ENCODE peak calls at places on chromosomes 7 and 10, in four cellular contexts. One of them, this sample, is unnamed.

GRCh38 chr10:101611506-101611905 is 23.4 kb downstream of the DPCD start:
- DNase-seq in mucosa of descending colon: no peak
- DNase-seq in cardiac muscle cell: no peak
- DNase-seq in GM12865: peak; percentile 14
- DNase-seq in this sample: no peak

GRCh38 chr10:72044417-72045041 is 43.8 kb downstream of the SPOCK2 start:
- DNase-seq in mucosa of descending colon: no peak
- DNase-seq in cardiac muscle cell: no peak
- DNase-seq in GM12865: no peak
- DNase-seq in this sample: peak; percentile 49

GRCh38 chr10:99426689-99427088 is 3.7 kb downstream of the GOT1 start:
- DNase-seq in mucosa of descending colon: no peak
- DNase-seq in cardiac muscle cell: no peak
- DNase-seq in GM12865: no peak
- DNase-seq in this sample: no peak

GRCh38 chr10:113322843-113323242 is 230.0 kb upstream of the HABP2 start:
- DNase-seq in mucosa of descending colon: no peak
- DNase-seq in cardiac muscle cell: no peak
- DNase-seq in GM12865: no peak
- DNase-seq in this sample: no peak

GRCh38 chr10:34504534-34504933 is 310.6 kb downstream of the PARD3 start:
- DNase-seq in mucosa of descending colon: no peak
- DNase-seq in cardiac muscle cell: peak; percentile 44
- DNase-seq in GM12865: no peak
- DNase-seq in this sample: no peak

GRCh38 chr7:102933763-102934162 is 21.0 kb downstream of the LRRC17 start:
- DNase-seq in mucosa of descending colon: peak; percentile 65
- DNase-seq in cardiac muscle cell: no peak
- DNase-seq in GM12865: no peak
- DNase-seq in this sample: peak; percentile 15

GRCh38 chr10:15585303-15585715 is 134.4 kb downstream of the ITGA8 start:
- DNase-seq in mucosa of descending colon: peak; percentile 52
- DNase-seq in cardiac muscle cell: peak; percentile 67
- DNase-seq in GM12865: peak; percentile 60
- DNase-seq in this sample: peak; percentile 18

GRCh38 chr7:22730921-22731654 is 4.1 kb downstream of the IL6 start:
- DNase-seq in mucosa of descending colon: no peak
- DNase-seq in cardiac muscle cell: no peak
- DNase-seq in GM12865: no peak
- DNase-seq in this sample: no peak

GRCh38 chr7:111108526-111108925 is 17.6 kb downstream of the LRRN3 start:
- DNase-seq in mucosa of descending colon: no peak
- DNase-seq in cardiac muscle cell: no peak
- DNase-seq in GM12865: no peak
- DNase-seq in this sample: no peak

GRCh38 chr10:21285207-21285606 is 240.3 kb downstream of the SKIDA1 start:
- DNase-seq in mucosa of descending colon: no peak
- DNase-seq in cardiac muscle cell: no peak
- DNase-seq in GM12865: no peak
- DNase-seq in this sample: no peak

GRCh38 chr10:110239892-110240291 is 32.5 kb downstream of the MXI1 start:
- DNase-seq in mucosa of descending colon: no peak
- DNase-seq in cardiac muscle cell: no peak
- DNase-seq in GM12865: no peak
- DNase-seq in this sample: no peak

GRCh38 chr7:29285451-29285807 is 90.9 kb downstream of the CHN2 start:
- DNase-seq in mucosa of descending colon: no peak
- DNase-seq in cardiac muscle cell: no peak
- DNase-seq in GM12865: peak; percentile 72
- DNase-seq in this sample: no peak

GRCh38 chr7:30752979-30753378 is 1.0 kb downstream of the INMT start:
- DNase-seq in mucosa of descending colon: peak; percentile 72
- DNase-seq in cardiac muscle cell: no peak
- DNase-seq in GM12865: no peak
- DNase-seq in this sample: peak; percentile 50

GRCh38 chr10:114477285-114477684 is 73.0 kb upstream of the AFAP1L2 start:
- DNase-seq in mucosa of descending colon: no peak
- DNase-seq in cardiac muscle cell: no peak
- DNase-seq in GM12865: no peak
- DNase-seq in this sample: peak; percentile 59

GRCh38 chr10:88227342-88228018 is 355.6 kb downstream of the RNLS start:
- DNase-seq in mucosa of descending colon: no peak
- DNase-seq in cardiac muscle cell: peak; percentile 17
- DNase-seq in GM12865: no peak
- DNase-seq in this sample: peak; percentile 13

GRCh38 chr10:95998274-95998673 is 45.1 kb upstream of the CCNJ start:
- DNase-seq in mucosa of descending colon: no peak
- DNase-seq in cardiac muscle cell: no peak
- DNase-seq in GM12865: no peak
- DNase-seq in this sample: no peak

GRCh38 chr7:1669954-1670893 is at the start of gene ELFN1:
- DNase-seq in mucosa of descending colon: no peak
- DNase-seq in cardiac muscle cell: peak; percentile 91
- DNase-seq in GM12865: no peak
- DNase-seq in this sample: no peak

GRCh38 chr7:1807821-1808600 is 137.9 kb downstream of the ELFN1 start:
- DNase-seq in mucosa of descending colon: no peak
- DNase-seq in cardiac muscle cell: no peak
- DNase-seq in GM12865: no peak
- DNase-seq in this sample: no peak

GRCh38 chr10:3425261-3425660 is 252.7 kb upstream of the PITRM1 start:
- DNase-seq in mucosa of descending colon: no peak
- DNase-seq in cardiac muscle cell: no peak
- DNase-seq in GM12865: no peak
- DNase-seq in this sample: no peak

GRCh38 chr7:127708201-127708600 is 56.2 kb downstream of the SND1 start:
- DNase-seq in mucosa of descending colon: no peak
- DNase-seq in cardiac muscle cell: no peak
- DNase-seq in GM12865: no peak
- DNase-seq in this sample: no peak

GRCh38 chr10:29535012-29535777 is 99.6 kb downstream of the SVIL start:
- DNase-seq in mucosa of descending colon: peak; percentile 78
- DNase-seq in cardiac muscle cell: peak; percentile 58
- DNase-seq in GM12865: no peak
- DNase-seq in this sample: no peak

GRCh38 chr10:99937630-99938029 is 72.1 kb downstream of the DNMBP start:
- DNase-seq in mucosa of descending colon: no peak
- DNase-seq in cardiac muscle cell: no peak
- DNase-seq in GM12865: peak; percentile 63
- DNase-seq in this sample: no peak

GRCh38 chr10:817371-817770 is 114.1 kb downstream of the LARP4B start:
- DNase-seq in mucosa of descending colon: no peak
- DNase-seq in cardiac muscle cell: no peak
- DNase-seq in GM12865: no peak
- DNase-seq in this sample: no peak

GRCh38 chr7:104900525-104900924 is 113.5 kb upstream of the KMT2E start:
- DNase-seq in mucosa of descending colon: no peak
- DNase-seq in cardiac muscle cell: no peak
- DNase-seq in GM12865: no peak
- DNase-seq in this sample: no peak

GRCh38 chr7:115869225-115869624 is 161.3 kb downstream of the TFEC start:
- DNase-seq in mucosa of descending colon: no peak
- DNase-seq in cardiac muscle cell: no peak
- DNase-seq in GM12865: no peak
- DNase-seq in this sample: no peak

GRCh38 chr10:68633281-68633680 is 73.1 kb downstream of the TET1 start:
- DNase-seq in mucosa of descending colon: no peak
- DNase-seq in cardiac muscle cell: no peak
- DNase-seq in GM12865: no peak
- DNase-seq in this sample: peak; percentile 64

GRCh38 chr10:98349508-98349922 is 65.5 kb downstream of the PYROXD2 start:
- DNase-seq in mucosa of descending colon: no peak
- DNase-seq in cardiac muscle cell: no peak
- DNase-seq in GM12865: peak; percentile 58
- DNase-seq in this sample: no peak

GRCh38 chr10:49115015-49115795 is at the start of gene VSTM4:
- DNase-seq in mucosa of descending colon: no peak
- DNase-seq in cardiac muscle cell: peak; percentile 71
- DNase-seq in GM12865: no peak
- DNase-seq in this sample: peak; percentile 50

GRCh38 chr7:94276797-94277196 is 117.9 kb upstream of the COL1A2 start:
- DNase-seq in mucosa of descending colon: no peak
- DNase-seq in cardiac muscle cell: peak; percentile 30
- DNase-seq in GM12865: peak; percentile 24
- DNase-seq in this sample: no peak

GRCh38 chr10:2978111-2978510 is 89.2 kb upstream of the PFKP start:
- DNase-seq in mucosa of descending colon: no peak
- DNase-seq in cardiac muscle cell: peak; percentile 58
- DNase-seq in GM12865: peak; percentile 39
- DNase-seq in this sample: no peak

GRCh38 chr10:63553473-63553872 is 32.3 kb downstream of the REEP3 start:
- DNase-seq in mucosa of descending colon: no peak
- DNase-seq in cardiac muscle cell: no peak
- DNase-seq in GM12865: no peak
- DNase-seq in this sample: no peak

DNA sequence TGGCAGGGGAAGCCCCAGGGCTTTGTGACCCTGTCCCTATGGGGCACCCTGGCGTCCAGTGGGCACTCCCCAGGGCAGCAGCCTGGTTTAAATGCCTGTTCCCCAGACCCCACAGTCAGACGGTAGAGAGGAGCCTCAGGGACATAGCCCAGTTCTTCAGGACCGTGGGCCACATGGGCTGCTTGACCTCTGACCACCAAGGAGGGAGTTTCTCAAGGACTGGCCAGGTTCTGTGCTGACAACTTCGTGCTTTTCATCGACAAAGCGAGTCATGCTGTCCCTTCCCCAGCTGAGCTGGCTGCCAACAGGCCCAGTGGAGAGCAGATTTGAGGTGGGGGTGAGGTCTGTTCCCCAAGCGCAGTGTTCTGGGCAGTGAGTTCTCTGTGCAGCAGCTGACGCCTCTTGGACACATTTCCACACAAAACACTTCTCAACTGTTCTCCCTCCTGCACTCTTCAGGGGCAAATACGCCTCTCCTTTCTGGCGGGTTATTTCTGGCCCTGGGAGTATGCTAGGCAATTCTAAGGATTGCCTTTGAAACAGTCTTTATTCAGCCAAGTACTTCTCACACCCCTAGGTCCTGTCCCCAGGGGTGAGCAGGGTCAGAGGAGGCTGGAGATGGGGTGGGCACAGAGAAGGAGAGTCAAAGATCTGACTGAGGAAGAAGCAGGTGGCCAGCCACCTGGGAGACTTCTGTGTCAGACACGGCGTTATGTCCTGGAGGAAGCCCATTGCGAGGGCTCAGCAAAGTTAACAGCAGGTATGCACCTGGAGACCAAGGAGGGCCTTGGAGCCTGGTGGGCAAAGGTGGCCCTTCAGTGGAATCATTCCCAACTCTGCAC is 57.3 kb upstream of the CAMK2B start:
- DNase-seq in mucosa of descending colon: no peak
- DNase-seq in cardiac muscle cell: peak; percentile 19
- DNase-seq in GM12865: no peak
- DNase-seq in this sample: no peak
- H3K4me3 ChIP-seq in mucosa of descending colon: no peak overlapping the region
- H3K4me3 ChIP-seq in cardiac muscle cell: no peak overlapping the region
- H3K4me3 ChIP-seq in GM12865: no peak overlapping the region
- H3K4me3 ChIP-seq in this sample: no peak overlapping the region

DNA sequence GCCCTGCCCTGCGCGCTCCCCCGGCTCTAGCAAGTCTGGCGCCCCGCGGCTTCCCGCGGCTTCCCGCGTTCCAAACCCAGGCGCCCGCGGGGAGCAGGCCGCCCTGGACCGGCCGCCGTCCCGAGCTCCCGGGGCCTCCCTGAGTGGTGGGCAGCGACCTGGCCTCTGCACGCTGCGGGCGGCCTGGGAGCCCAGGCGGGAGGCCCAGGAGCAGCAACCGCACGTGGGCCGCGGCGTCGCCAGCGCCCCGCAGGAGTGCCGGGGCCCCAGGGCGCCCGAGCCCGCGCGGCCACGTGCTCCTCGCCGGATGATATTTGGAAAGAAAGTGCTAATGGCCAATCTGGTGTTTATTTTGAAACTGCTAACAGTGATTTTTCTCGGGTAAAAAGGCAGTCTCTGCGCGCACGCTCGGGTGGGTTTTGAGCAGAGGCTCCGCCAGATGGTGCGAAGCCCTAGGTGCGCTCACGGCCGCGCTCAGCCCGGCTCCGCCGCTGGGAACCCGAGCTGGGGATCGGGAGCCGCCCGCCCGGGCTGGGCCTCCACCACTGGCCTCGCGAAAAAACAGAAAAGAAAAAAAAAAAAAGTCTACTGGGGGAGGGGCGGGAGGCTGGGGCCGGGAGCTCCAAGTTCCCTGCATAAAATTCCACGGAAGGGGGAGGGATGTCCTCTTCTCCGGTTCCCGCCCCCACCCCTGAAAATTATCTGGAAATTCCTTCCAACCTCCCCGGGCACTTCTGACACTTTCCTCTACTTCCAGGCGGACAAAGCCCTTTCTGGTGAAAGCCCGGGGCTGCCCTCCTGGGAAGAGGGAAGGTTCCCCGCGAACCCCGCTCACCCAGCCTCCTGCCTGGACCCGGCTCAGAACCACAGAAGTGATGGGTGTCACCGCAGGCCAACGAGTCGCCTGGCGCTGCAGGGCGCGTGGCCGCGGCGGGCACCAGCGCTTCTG is 4.3 kb downstream of the EBF3 start:
- DNase-seq in mucosa of descending colon: no peak
- DNase-seq in cardiac muscle cell: peak; percentile 28
- DNase-seq in GM12865: no peak
- DNase-seq in this sample: no peak
- H3K4me3 ChIP-seq in mucosa of descending colon: no peak overlapping the region
- H3K4me3 ChIP-seq in cardiac muscle cell: peak overlapping the region; percentile 15
- H3K4me3 ChIP-seq in GM12865: no peak overlapping the region
- H3K4me3 ChIP-seq in this sample: no peak overlapping the region

GRCh38 chr10:13703101-13703818 is 116.5 kb downstream of the PRPF18 start:
- DNase-seq in mucosa of descending colon: no peak
- DNase-seq in cardiac muscle cell: no peak
- DNase-seq in GM12865: no peak
- DNase-seq in this sample: no peak
- H3K4me3 ChIP-seq in mucosa of descending colon: no peak overlapping the region
- H3K4me3 ChIP-seq in cardiac muscle cell: no peak overlapping the region
- H3K4me3 ChIP-seq in GM12865: no peak overlapping the region
- H3K4me3 ChIP-seq in this sample: no peak overlapping the region

GRCh38 chr10:74738543-74738942 is 87.9 kb upstream of the KAT6B start:
- DNase-seq in mucosa of descending colon: no peak
- DNase-seq in cardiac muscle cell: no peak
- DNase-seq in GM12865: peak; percentile 27
- DNase-seq in this sample: no peak
- H3K4me3 ChIP-seq in mucosa of descending colon: no peak overlapping the region
- H3K4me3 ChIP-seq in cardiac muscle cell: no peak overlapping the region
- H3K4me3 ChIP-seq in GM12865: peak overlapping the region; percentile 49
- H3K4me3 ChIP-seq in this sample: no peak overlapping the region